ENCODE peak calls at places on chromosomes 13 and 19, in seven cellular contexts. J is GM04503; A is sciatic nerve; O is astrocyte of the spinal cord; X is psoas muscle; G is dorsolateral prefrontal cortex; W is effector CD4-positive, alpha-beta T cell. B is an unnamed sample.

GRCh38 chr19:47885067-47885463 is 1.1 kb downstream of the SULT2A1 start:
- DNase-seq in J (no peak), A (peak), O (no peak), X (no peak), G (no peak), W (no peak), B (peak)

GRCh38 chr13:91398413-91399188 is at the start of gene GPC5:
- DNase-seq in J (no peak), A (peak), O (peak), X (peak), G (peak), W (peak), B (peak)

GRCh38 chr13:112879283-112879833 is 89.7 kb upstream of the MCF2L start:
- DNase-seq in J (no peak), A (no peak), O (no peak), X (no peak), G (no peak), W (no peak), B (peak)

GRCh38 chr19:56155124-56155687 is 14.1 kb downstream of the ZNF444 start:
- DNase-seq in J (no peak), A (no peak), O (no peak), X (no peak), G (no peak), W (no peak), B (no peak)

GRCh38 chr13:113151745-113152707 is 6.4 kb upstream of the PROZ start:
- DNase-seq in J (peak), A (peak), O (peak), X (peak), G (no peak), W (no peak), B (no peak)

GRCh38 chr13:23323946-23324709 is 109.4 kb downstream of the SACS start:
- DNase-seq in J (no peak), A (no peak), O (no peak), X (no peak), G (no peak), W (no peak), B (no peak)

GRCh38 chr19:49136771-49137171 is 17.4 kb downstream of the PPFIA3 start:
- DNase-seq in J (peak), A (no peak), O (no peak), X (no peak), G (no peak), W (no peak), B (peak)

GRCh38 chr13:51623473-51623872 is 39.2 kb downstream of the WDFY2 start:
- DNase-seq in J (no peak), A (no peak), O (no peak), X (no peak), G (no peak), W (no peak), B (no peak)

GRCh38 chr19:47776568-47776967 is 1.9 kb upstream of the SELENOW start:
- DNase-seq in J (no peak), A (no peak), O (no peak), X (no peak), G (no peak), W (no peak), B (no peak)

GRCh38 chr19:16429066-16429758 is 42.6 kb downstream of the EPS15L1 start:
- DNase-seq in J (no peak), A (no peak), O (no peak), X (peak), G (peak), W (no peak), B (peak)

GRCh38 chr13:95301947-95302386 is 716 bp upstream of the ABCC4 start:
- DNase-seq in J (no peak), A (no peak), O (no peak), X (no peak), G (no peak), W (no peak), B (no peak)

GRCh38 chr13:73741111-73741510 is 393.1 kb downstream of the KLF12 start:
- DNase-seq in J (no peak), A (no peak), O (no peak), X (no peak), G (no peak), W (no peak), B (no peak)

GRCh38 chr13:102825921-102826706 is 19.7 kb upstream of the ERCC5 start:
- DNase-seq in J (peak), A (no peak), O (peak), X (no peak), G (no peak), W (no peak), B (no peak)

GRCh38 chr13:79870766-79871165 is 389.8 kb downstream of the NDFIP2 start:
- DNase-seq in J (no peak), A (no peak), O (no peak), X (no peak), G (no peak), W (no peak), B (no peak)

GRCh38 chr19:40398417-40399056 is 8.6 kb upstream of the HIPK4 start:
- DNase-seq in J (no peak), A (no peak), O (peak), X (no peak), G (no peak), W (peak), B (no peak)

GRCh38 chr13:111926501-111927180 is 140.3 kb upstream of the SOX1 start:
- DNase-seq in J (no peak), A (no peak), O (no peak), X (no peak), G (no peak), W (no peak), B (no peak)

GRCh38 chr19:6417713-6418561 is 6.7 kb downstream of the KHSRP start:
- DNase-seq in J (no peak), A (no peak), O (peak), X (no peak), G (peak), W (no peak), B (peak)

GRCh38 chr13:98239156-98240076 is 62.3 kb upstream of the RNF113B start:
- DNase-seq in J (no peak), A (no peak), O (no peak), X (no peak), G (no peak), W (no peak), B (no peak)